ENCODE peak calls at places on chromosomes 16 and 17, in seven cellular contexts. Q is lower lobe of right lung; P is left cardiac atrium; J is left lung; R is left lobe of liver; T is activated CD8-positive, alpha-beta memory T cell treated with anti-CD3 and anti-CD28 coated beads, Interleukin-2, amount 10 ng/mL, durations not matched to agents 7 days and 5 days; N is RWPE2. M is an unnamed sample.

GRCh38 chr17:82106697-82107305 is 8.8 kb upstream of the FASN start:
- ATAC-seq in R (no peak), J (peak), N (no peak), T (no peak), Q (peak), P (peak), M (peak)

GRCh38 chr16:50252082-50252611 is 14.2 kb upstream of the ADCY7 start:
- ATAC-seq in T (no peak), J (no peak), N (no peak), R (peak), Q (no peak), P (peak), M (no peak)

GRCh38 chr16:104828-105374 is 26.9 kb downstream of the MPG start:
- ATAC-seq in R (no peak), N (no peak), J (no peak), Q (no peak), P (no peak), T (no peak), M (no peak)

GRCh38 chr17:44546711-44547606 is 10.3 kb upstream of the FZD2 start:
- ATAC-seq in P (peak), Q (no peak), R (no peak), T (no peak), N (no peak), J (no peak), M (no peak)

GRCh38 chr16:3180445-3180878 is 7.5 kb upstream of the OR1F1 start:
- ATAC-seq in N (no peak), Q (no peak), T (no peak), J (no peak), R (no peak), P (no peak), M (no peak)

GRCh38 chr16:28149016-28149888 is 62.5 kb downstream of the XPO6 start:
- ATAC-seq in J (no peak), R (no peak), T (peak), P (no peak), Q (peak), N (no peak), M (no peak)

GRCh38 chr17:42928714-42929496 is 28.3 kb downstream of the G6PC1 start:
- ATAC-seq in N (peak), T (peak), J (peak), R (peak), Q (peak), P (peak), M (peak)

GRCh38 chr16:10590342-10590741 is 9.9 kb upstream of the EMP2 start:
- ATAC-seq in R (no peak), N (no peak), P (no peak), J (peak), T (no peak), Q (peak), M (no peak)

GRCh38 chr16:4067262-4068001 is 48.8 kb downstream of the ADCY9 start:
- ATAC-seq in R (peak), T (no peak), N (no peak), P (peak), Q (no peak), J (peak), M (no peak)

GRCh38 chr16:47779201-47780016 is 318.3 kb downstream of the PHKB start:
- ATAC-seq in R (peak), Q (peak), P (peak), N (peak), J (peak), T (peak), M (peak)

GRCh38 chr16:11258553-11259287 is 2.7 kb upstream of the SOCS1 start:
- ATAC-seq in P (no peak), T (peak), N (no peak), J (no peak), Q (no peak), R (peak), M (no peak)

GRCh38 chr16:66843191-66843590 is 1.0 kb upstream of the CA7 start:
- ATAC-seq in T (no peak), R (no peak), P (no peak), Q (no peak), N (no peak), J (no peak), M (no peak)

GRCh38 chr16:88936008-88936912 is 40.7 kb downstream of the CBFA2T3 start:
- ATAC-seq in N (peak), R (peak), T (no peak), Q (peak), J (peak), P (peak), M (peak)

GRCh38 chr17:38742431-38743308 is 5.5 kb downstream of the PCGF2 start:
- ATAC-seq in P (peak), N (peak), J (peak), T (peak), Q (peak), R (no peak), M (peak)

GRCh38 chr17:69575346-69575761 is 160.9 kb downstream of the MAP2K6 start:
- ATAC-seq in N (no peak), J (peak), R (peak), P (no peak), Q (peak), T (no peak), M (no peak)

GRCh38 chr16:29697391-29697790 is 18.4 kb downstream of the QPRT start:
- ATAC-seq in J (no peak), Q (no peak), T (no peak), P (no peak), N (no peak), R (no peak), M (no peak)

GRCh38 chr17:69900829-69901228 is 174.2 kb upstream of the KCNJ16 start:
- ATAC-seq in R (no peak), N (no peak), Q (no peak), J (no peak), T (no peak), P (peak), M (no peak)

GRCh38 chr17:42690596-42690995 is 8.3 kb downstream of the CNTNAP1 start:
- ATAC-seq in N (no peak), J (no peak), R (no peak), P (no peak), Q (no peak), T (no peak), M (no peak)

GRCh38 chr16:46729326-46729995 is 18.7 kb downstream of the MYLK3 start:
- ATAC-seq in Q (no peak), N (no peak), T (no peak), J (no peak), R (no peak), P (no peak), M (no peak)

GRCh38 chr17:82737981-82738877 is 2.8 kb downstream of the FN3K start:
- ATAC-seq in P (peak), J (peak), R (peak), T (no peak), N (no peak), Q (peak), M (no peak)

GRCh38 chr17:44916781-44917241 is 1.5 kb upstream of the GFAP start:
- ATAC-seq in T (no peak), N (peak), P (peak), J (no peak), Q (no peak), R (no peak), M (no peak)

GRCh38 chr16:79601978-79602609 is 1.6 kb upstream of the MAF start:
- ATAC-seq in J (peak), P (peak), T (peak), Q (peak), R (peak), N (no peak), M (no peak)

GRCh38 chr17:35788504-35788998 is 6.9 kb downstream of the MMP28 start:
- ATAC-seq in P (peak), T (no peak), N (peak), R (no peak), J (peak), Q (peak), M (peak)

GRCh38 chr17:58390884-58391283 is 26.4 kb downstream of the RNF43 start:
- ATAC-seq in R (peak), T (no peak), P (no peak), N (no peak), Q (no peak), J (no peak), M (no peak)

GRCh38 chr17:69042308-69042707 is 18.4 kb downstream of the ABCA9 start:
- ATAC-seq in Q (no peak), R (no peak), P (no peak), N (no peak), T (no peak), J (no peak), M (no peak)

GRCh38 chr16:24646646-24646995 is 82.8 kb upstream of the TNRC6A start:
- ATAC-seq in N (peak), R (no peak), P (peak), Q (no peak), J (no peak), T (no peak), M (no peak)

GRCh38 chr17:3678095-3678820 is 9.6 kb downstream of the EMC6 start:
- ATAC-seq in R (no peak), J (peak), T (no peak), N (peak), Q (no peak), P (peak), M (no peak)

GRCh38 chr17:76442341-76443338 is 10.3 kb downstream of the UBE2O start:
- ATAC-seq in N (no peak), T (peak), R (no peak), J (no peak), P (no peak), Q (no peak), M (no peak)

GRCh38 chr16:29748077-29748759 is 2.4 kb upstream of the C16orf54 start:
- ATAC-seq in Q (no peak), N (no peak), J (no peak), R (no peak), T (no peak), P (no peak), M (no peak)

GRCh38 chr16:14618566-14618965 is 11.5 kb downstream of the PARN start:
- ATAC-seq in T (no peak), J (no peak), R (no peak), Q (no peak), P (no peak), N (no peak), M (no peak)

GRCh38 chr17:50593321-50593720 is 32.8 kb downstream of the CACNA1G start:
- ATAC-seq in N (no peak), R (no peak), J (peak), P (peak), Q (peak), T (no peak), M (no peak)

GRCh38 chr17:79716183-79716797 is 14.5 kb upstream of the ENPP7 start:
- ATAC-seq in J (no peak), P (no peak), N (no peak), T (no peak), R (no peak), Q (no peak), M (no peak)

GRCh38 chr17:28918295-28918694 is 15.4 kb upstream of the DHRS13 start:
- ATAC-seq in J (no peak), R (no peak), Q (no peak), T (no peak), P (no peak), N (no peak), M (no peak)

GRCh38 chr17:5837055-5837491 is 233.1 kb upstream of the WSCD1 start:
- ATAC-seq in R (peak), T (no peak), P (no peak), J (no peak), N (peak), Q (no peak), M (no peak)

GRCh38 chr16:69397821-69398521 is 12.2 kb upstream of the TERF2 start:
- ATAC-seq in R (peak), J (peak), T (no peak), N (peak), Q (peak), P (peak), M (no peak)

GRCh38 chr17:40482722-40483121 is 18.7 kb downstream of the TNS4 start:
- ATAC-seq in T (no peak), J (no peak), P (no peak), R (no peak), Q (no peak), N (no peak), M (no peak)

GRCh38 chr17:55870044-55870443 is 119.2 kb downstream of the PCTP start:
- ATAC-seq in R (no peak), N (no peak), T (no peak), J (no peak), Q (no peak), P (no peak), M (no peak)

GRCh38 chr16:13425840-13426239 is 494.1 kb upstream of the ERCC4 start:
- ATAC-seq in N (no peak), P (no peak), Q (no peak), J (no peak), T (no peak), R (no peak), M (no peak)

GRCh38 chr16:75022567-75022966 is 23.7 kb downstream of the ZNRF1 start:
- ATAC-seq in T (no peak), Q (no peak), R (no peak), P (no peak), N (no peak), J (no peak), M (no peak)

GRCh38 chr16:30185683-30186421 is 2.5 kb downstream of the CORO1A start:
- ATAC-seq in R (no peak), P (peak), N (no peak), J (peak), Q (peak), T (peak), M (peak)

M was measured in activated CD4-positive, CD25-positive, alpha-beta regulatory T cell treated with anti-CD3 and anti-CD28 coated beads, Interleukin-2, amount 50 U/mL, for 24 hours.